ENCODE peak calls at places on chromosomes 11 and 22, in seven cellular contexts. Z, I, D, J, F, M and E are unnamed samples.

GRCh38 chr11:32071811-32072210 is 19.1 kb upstream of the RCN1 start:
- DNase-seq in J (peak; percentile 14), I (no peak), M (no peak), F (peak; percentile 23), D (no peak), Z (peak; percentile 11), E (peak; percentile 66)

GRCh38 chr11:61111786-61112517 is 9.7 kb downstream of the CD5 start:
- DNase-seq in J (no peak), Z (no peak), D (no peak), M (no peak), F (no peak), I (no peak), E (no peak)

GRCh38 chr11:63729326-63729725 is 39.2 kb downstream of the ZFTA start:
- DNase-seq in F (no peak), M (no peak), D (no peak), I (no peak), Z (no peak), J (no peak), E (no peak)

GRCh38 chr22:30308518-30309230 is 18.1 kb downstream of the TBC1D10A start:
- DNase-seq in J (no peak), D (no peak), M (peak; percentile 65), Z (no peak), F (no peak), I (no peak), E (no peak)

GRCh38 chr11:69371731-69372588 is 78.0 kb downstream of the MYEOV start:
- DNase-seq in J (no peak), D (peak; percentile 32), M (no peak), F (no peak), Z (no peak), I (no peak), E (no peak)

GRCh38 chr11:118202599-118203422 is 22.0 kb downstream of the JAML start:
- DNase-seq in I (no peak), J (no peak), M (no peak), Z (peak; percentile 94), D (no peak), F (no peak), E (no peak)

GRCh38 chr11:105274631-105275030 is 135.1 kb upstream of the CARD18 start:
- DNase-seq in I (no peak), D (no peak), M (no peak), J (no peak), Z (no peak), F (no peak), E (no peak)

GRCh38 chr11:120752668-120753067 is 241.1 kb downstream of the GRIK4 start:
- DNase-seq in F (no peak), Z (no peak), D (no peak), M (no peak), I (no peak), J (no peak), E (no peak)

GRCh38 chr11:125239585-125240331 is 75.2 kb downstream of the PKNOX2 start:
- DNase-seq in F (no peak), M (no peak), J (no peak), I (no peak), Z (no peak), D (no peak), E (no peak)

GRCh38 chr11:112806876-112807275 is 154.3 kb upstream of the NCAM1 start:
- DNase-seq in F (no peak), D (no peak), Z (no peak), J (no peak), I (no peak), M (no peak), E (no peak)

GRCh38 chr11:5252280-5253265 is 2.0 kb downstream of the HBG2 start:
- DNase-seq in J (no peak), F (no peak), I (no peak), Z (no peak), M (no peak), D (no peak), E (no peak)

GRCh38 chr11:2693851-2694261 is 5.9 kb downstream of the KCNQ1OT1 start:
- DNase-seq in I (no peak), Z (peak; percentile 39), F (no peak), M (no peak), J (no peak), D (no peak), E (no peak)

GRCh38 chr22:45319319-45319675 is 9.6 kb downstream of the FAM118A start:
- DNase-seq in M (no peak), D (no peak), Z (no peak), F (peak; percentile 60), I (no peak), J (no peak), E (no peak)

GRCh38 chr11:96342131-96342970 is 644 bp downstream of the MAML2 start:
- DNase-seq in J (no peak), D (no peak), Z (no peak), M (no peak), I (no peak), F (peak; percentile 21), E (peak; percentile 48)

GRCh38 chr11:69962152-69962551 is 116.0 kb upstream of the ANO1 start:
- DNase-seq in D (no peak), I (peak; percentile 77), Z (no peak), F (no peak), M (no peak), J (peak; percentile 73), E (no peak)

GRCh38 chr22:27378994-27379393 is 422.6 kb downstream of the MN1 start:
- DNase-seq in D (no peak), J (no peak), Z (no peak), I (no peak), F (no peak), M (no peak), E (no peak)

GRCh38 chr22:48784701-48785503 is 1042.8 kb downstream of the BRD1 start:
- DNase-seq in Z (no peak), I (no peak), F (no peak), M (no peak), D (no peak), J (no peak), E (no peak)

GRCh38 chr11:102437026-102437425 is 15.5 kb downstream of the TMEM123 start:
- DNase-seq in M (no peak), J (no peak), I (no peak), F (no peak), D (no peak), Z (no peak), E (no peak)

GRCh38 chr11:120940297-120940847 is 83.5 kb upstream of the TBCEL start:
- DNase-seq in F (no peak), M (no peak), J (no peak), D (no peak), I (no peak), Z (no peak), E (no peak)

GRCh38 chr11:119803726-119804294 is 74.8 kb upstream of the NECTIN1 start:
- DNase-seq in M (no peak), D (no peak), Z (no peak), I (no peak), J (no peak), F (no peak), E (no peak)

DNA sequence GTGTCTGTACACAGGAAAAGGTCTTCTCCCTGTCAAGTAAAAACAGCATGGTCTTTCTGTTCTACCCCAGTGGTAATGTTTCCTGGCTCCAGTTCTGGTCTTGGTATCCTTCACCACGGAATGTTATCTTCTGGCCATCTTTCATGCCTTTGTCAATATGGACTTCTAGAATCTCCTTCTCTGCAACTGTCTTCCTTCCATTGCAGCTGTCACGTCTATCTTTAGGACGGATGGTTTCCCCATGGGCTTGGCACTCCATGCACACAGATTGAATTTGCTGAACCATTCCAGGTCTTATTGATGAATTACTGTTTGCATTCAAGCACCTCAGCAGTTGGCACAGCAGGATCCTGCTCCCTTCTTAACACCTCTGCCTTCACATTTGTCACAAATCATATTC is 44.9 kb upstream of the SLC25A18 start:
- DNase-seq in F (no peak), D (no peak), I (no peak), J (no peak), Z (no peak), M (no peak), E (no peak)
- TF ChIP-seq JUND in F (no peak), D (no peak), I (no peak), J (no peak), Z (no peak), M (no peak), E (no peak)

DNA sequence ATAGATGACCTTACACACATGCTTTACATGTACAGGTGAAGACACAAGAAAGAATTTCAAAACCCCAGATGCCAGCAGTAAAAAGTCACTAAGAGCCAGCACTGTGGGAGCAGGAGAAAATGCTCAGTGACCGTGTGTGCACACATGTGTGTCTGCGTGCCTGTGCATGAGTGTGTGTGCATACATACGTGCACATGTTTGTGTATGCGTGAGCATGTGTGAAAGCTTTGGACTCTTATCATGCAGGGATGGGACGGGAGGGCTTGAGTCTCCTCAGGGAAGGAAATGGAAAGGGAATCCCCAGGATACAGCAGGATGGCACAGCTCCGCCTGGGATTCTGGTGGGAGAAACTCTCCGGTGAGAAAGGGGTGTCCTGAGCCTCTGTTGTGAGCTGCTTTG is 121.5 kb upstream of the B3GAT1 start:
- DNase-seq in D (no peak), F (no peak), Z (no peak), J (no peak), I (no peak), M (no peak), E (no peak)
- TF ChIP-seq JUND in D (no peak), F (no peak), Z (no peak), J (no peak), I (no peak), M (no peak), E (no peak)

DNA sequence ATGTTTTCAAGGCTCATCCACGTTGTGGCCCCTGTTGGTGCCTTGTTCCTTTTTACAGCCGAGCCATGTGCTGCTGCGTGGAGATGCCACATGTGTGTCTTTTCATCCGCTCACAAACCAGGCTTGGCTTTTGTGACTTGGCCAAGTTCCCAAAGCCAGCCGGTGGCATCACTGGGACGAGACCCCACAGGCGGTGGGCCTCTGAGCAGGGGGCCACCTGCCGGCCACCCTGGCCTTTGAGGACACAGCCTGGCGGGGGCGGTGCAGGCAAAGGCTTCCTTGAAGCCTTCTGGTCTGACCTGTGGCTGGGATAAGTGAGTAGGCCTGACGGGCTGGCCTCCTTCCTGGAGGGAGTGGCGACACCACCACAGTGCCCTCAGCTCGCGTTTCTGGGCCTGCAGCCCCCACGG is 10.6 kb downstream of the GRK2 start:
- DNase-seq in J (peak; percentile 77), D (no peak), F (no peak), I (no peak), Z (no peak), M (no peak), E (no peak)
- TF ChIP-seq JUND in J (no peak), D (no peak), F (no peak), I (no peak), Z (no peak), M (no peak), E (no peak)

GRCh38 chr11:130170345-130170744 is 10.8 kb downstream of the ST14 start:
- DNase-seq in F (no peak), J (no peak), D (no peak), M (no peak), Z (no peak), I (no peak), E (no peak)
- TF ChIP-seq JUND in F (no peak), J (no peak), D (no peak), M (no peak), Z (no peak), I (no peak), E (no peak)